ENCODE peak calls at places on chromosomes 5 and 9, in nine cellular contexts. E, X, A, V, L, S, G, K and P are unnamed samples.
A peak's percentile ranks its signal among the peaks of the same experiment; 100 is the strongest.

GRCh38 chr5:119022017-119022745 is 33.8 kb upstream of the DTWD2 start:
- DNase-seq in V (no peak), K (no peak), L (no peak), X (peak; percentile 52), S (no peak), E (no peak), A (no peak), G (no peak), P (no peak)

GRCh38 chr5:60297658-60298057 is 402.3 kb downstream of the DEPDC1B start:
- DNase-seq in X (no peak), V (no peak), G (no peak), S (no peak), L (no peak), K (no peak), E (no peak), A (no peak), P (no peak)

GRCh38 chr9:37913480-37914153 is 9.7 kb upstream of the SLC25A51 start:
- DNase-seq in A (peak; percentile 87), X (peak; percentile 85), L (peak; percentile 56), K (peak; percentile 80), E (peak; percentile 80), S (peak; percentile 70), V (peak; percentile 85), G (peak; percentile 81), P (peak; percentile 88)

GRCh38 chr9:38313421-38313820 is 79.1 kb upstream of the ALDH1B1 start:
- DNase-seq in S (no peak), G (no peak), V (no peak), E (no peak), X (no peak), L (no peak), A (no peak), K (no peak), P (no peak)

GRCh38 chr9:27528278-27528885 is 1.2 kb downstream of the MOB3B start:
- DNase-seq in K (peak; percentile 74), A (peak; percentile 94), S (peak; percentile 57), G (peak; percentile 65), E (peak; percentile 84), X (peak; percentile 92), L (peak; percentile 86), V (peak; percentile 87), P (peak; percentile 85)

GRCh38 chr9:5838884-5839571 is 6.1 kb upstream of the ERMP1 start:
- DNase-seq in X (no peak), L (no peak), G (no peak), K (peak; percentile 52), E (no peak), A (no peak), S (no peak), V (peak; percentile 52), P (no peak)

GRCh38 chr9:87793292-87793691 is 67.4 kb downstream of the CTSL start:
- DNase-seq in X (no peak), S (no peak), A (no peak), G (no peak), L (no peak), E (no peak), V (no peak), K (no peak), P (no peak)

GRCh38 chr9:34010979-34011378 is 37.7 kb downstream of the UBAP2 start:
- DNase-seq in L (no peak), V (no peak), X (no peak), E (no peak), G (no peak), A (no peak), S (no peak), K (no peak), P (no peak)

GRCh38 chr5:134099939-134100282 is 14.6 kb upstream of the TCF7 start:
- DNase-seq in K (no peak), X (no peak), A (no peak), V (no peak), S (no peak), L (no peak), E (no peak), G (no peak), P (no peak)

GRCh38 chr5:31664566-31664965 is 25.6 kb downstream of the PDZD2 start:
- DNase-seq in S (no peak), A (no peak), E (no peak), X (no peak), L (no peak), V (no peak), G (no peak), K (no peak), P (no peak)

GRCh38 chr5:92560698-92561361 is 1020.2 kb downstream of the NR2F1-AS1 start:
- DNase-seq in L (no peak), V (no peak), S (no peak), A (no peak), G (no peak), X (no peak), E (no peak), K (no peak), P (no peak)

GRCh38 chr5:81590498-81591384 is 160.2 kb downstream of the SSBP2 start:
- DNase-seq in L (no peak), V (no peak), E (no peak), G (no peak), A (no peak), K (no peak), X (no peak), S (no peak), P (no peak)

GRCh38 chr9:92455217-92455616 is 27.1 kb downstream of the ASPN start:
- DNase-seq in A (no peak), G (no peak), E (no peak), K (no peak), L (no peak), S (no peak), V (no peak), X (no peak), P (no peak)

GRCh38 chr9:118809160-118809625 is 560.0 kb downstream of the BRINP1 start:
- DNase-seq in K (peak; percentile 36), G (no peak), E (no peak), V (no peak), A (no peak), L (no peak), S (no peak), X (peak; percentile 72), P (no peak)

GRCh38 chr9:101354143-101354764 is 30.6 kb downstream of the BAAT start:
- DNase-seq in S (no peak), A (no peak), K (no peak), V (no peak), X (no peak), G (no peak), E (no peak), L (no peak), P (no peak)

GRCh38 chr5:77748160-77748559 is 28.0 kb downstream of the TBCA start:
- DNase-seq in A (no peak), E (no peak), S (no peak), K (no peak), L (no peak), G (no peak), X (no peak), V (no peak), P (no peak)

DNA sequence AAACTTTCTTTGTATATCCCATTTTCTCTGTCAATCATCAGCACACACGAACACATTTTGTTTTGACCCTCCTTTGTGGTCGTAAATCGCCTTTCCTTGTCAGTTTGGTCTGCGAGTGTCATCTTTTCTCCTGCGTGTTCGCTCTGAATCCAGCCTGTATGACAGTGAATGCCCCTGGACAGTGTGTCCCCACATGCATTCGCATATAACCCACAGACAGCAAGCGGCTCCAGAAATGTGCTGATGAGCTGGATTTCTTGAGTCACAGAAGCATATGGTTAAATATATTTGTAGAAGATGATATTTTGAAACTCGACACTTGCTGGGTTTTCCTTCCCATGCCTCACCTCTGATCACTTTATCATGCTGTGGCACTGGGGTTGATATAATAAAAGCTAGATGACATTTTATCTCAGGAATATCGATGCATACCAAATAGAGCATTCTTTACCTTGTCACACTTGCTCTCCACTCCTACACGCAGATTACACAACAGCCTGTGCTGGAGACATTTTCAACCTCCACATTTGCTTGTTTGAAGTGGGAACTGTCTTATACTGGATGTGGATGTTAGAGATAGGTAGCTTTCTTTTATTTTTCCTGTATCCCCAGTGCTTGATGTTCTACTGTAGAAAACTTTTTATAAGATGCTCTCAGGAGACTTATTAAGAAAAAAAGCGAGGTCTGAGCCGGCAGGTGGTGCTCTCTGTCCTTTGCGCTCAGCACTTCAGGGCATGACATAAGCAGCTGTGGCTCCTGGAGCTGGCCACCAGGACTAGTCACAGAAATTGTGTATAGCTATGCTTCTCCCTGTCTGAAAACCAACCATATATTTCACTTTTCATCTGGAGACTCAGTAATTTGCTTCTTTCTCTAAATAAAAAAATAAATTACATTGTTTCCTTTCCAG is 215.1 kb downstream of the SH3GL2 start:
- DNase-seq in K (no peak), L (no peak), V (no peak), X (no peak), A (no peak), G (no peak), S (no peak), E (no peak), P (no peak)
- H3K36me3 ChIP-seq in K (no peaks in the 10 kb centered on the region), L (no peaks in the 10 kb centered on the region), V (no peaks in the 10 kb centered on the region), X (no peaks in the 10 kb centered on the region), A (no peaks in the 10 kb centered on the region), G (no peaks in the 10 kb centered on the region), S (no peaks in the 10 kb centered on the region), E (no peaks in the 10 kb centered on the region), P (no peaks in the 10 kb centered on the region)

GRCh38 chr5:62327627-62328026 is 21.6 kb downstream of the KIF2A start:
- DNase-seq in S (no peak), G (no peak), X (no peak), E (no peak), L (no peak), K (no peak), V (no peak), A (no peak), P (no peak)
- H3K4me1 ChIP-seq in S (peaks cover 66% of the 10 kb centered on the region), G (peaks cover 9% of the 10 kb centered on the region), X (peaks cover 39% of the 10 kb centered on the region), E (no peaks in the 10 kb centered on the region), L (peaks cover 2% of the 10 kb centered on the region), K (no peaks in the 10 kb centered on the region), V (peaks cover 4% of the 10 kb centered on the region), A (peaks cover 19% of the 10 kb centered on the region), P (peaks cover 2% of the 10 kb centered on the region)

GRCh38 chr5:158267228-158267627 is 408.3 kb upstream of the CLINT1 start:
- DNase-seq in E (no peak), G (no peak), K (no peak), A (no peak), V (no peak), S (no peak), X (no peak), L (no peak), P (no peak)

GRCh38 chr5:158265931-158266710 is 407.2 kb upstream of the CLINT1 start:
- DNase-seq in E (no peak), A (no peak), K (no peak), V (no peak), L (no peak), G (no peak), X (no peak), S (no peak), P (no peak)

GRCh38 chr5:158271155-158271554 is 412.2 kb upstream of the CLINT1 start:
- DNase-seq in E (no peak), V (no peak), S (no peak), G (no peak), A (no peak), X (no peak), L (no peak), K (no peak), P (no peak)

GRCh38 chr5:158264264-158264663 is 405.3 kb upstream of the CLINT1 start:
- DNase-seq in V (no peak), E (no peak), K (no peak), S (no peak), A (no peak), L (no peak), X (no peak), G (no peak), P (no peak)

GRCh38 chr5:158268286-158268685 is 409.3 kb upstream of the CLINT1 start:
- DNase-seq in V (no peak), G (no peak), A (no peak), S (no peak), X (no peak), E (no peak), L (no peak), K (no peak), P (no peak)
- H3K36me3 ChIP-seq in V (no peaks in the 10 kb centered on the region), G (no peaks in the 10 kb centered on the region), A (no peaks in the 10 kb centered on the region), S (no peaks in the 10 kb centered on the region), X (no peaks in the 10 kb centered on the region), E (no peaks in the 10 kb centered on the region), L (no peaks in the 10 kb centered on the region), K (no peaks in the 10 kb centered on the region), P (no peaks in the 10 kb centered on the region)

GRCh38 chr9:127128341-127129072 is 6.1 kb upstream of the ANGPTL2 start:
- DNase-seq in G (peak; percentile 73), K (no peak), S (no peak), A (peak; percentile 91), E (peak; percentile 66), L (peak; percentile 51), X (no peak), V (no peak), P (peak; percentile 86)
- H3K4me1 ChIP-seq in G (peaks cover 46% of the 10 kb centered on the region), K (peaks cover 17% of the 10 kb centered on the region), S (no peaks in the 10 kb centered on the region), A (peaks cover 64% of the 10 kb centered on the region), E (peaks cover 8% of the 10 kb centered on the region), L (peaks cover 12% of the 10 kb centered on the region), X (peaks cover under 1% of the 10 kb centered on the region), V (peaks cover 5% of the 10 kb centered on the region), P (no peaks in the 10 kb centered on the region)